ENCODE peak calls at places on chromosomes 1 and 21, in nine cellular contexts. G is Calu3, T is dorsolateral prefrontal cortex, F is A549, M is choroid plexus epithelial cell, V is WERI-Rb-1, A is stomach, D is HFFc6, L is prostate gland. S is an unnamed sample.

GRCh38 chr1:228837817-228838716 is 102.8 kb downstream of the RHOU start:
- DNase-seq in G (peak), T (no peak), F (peak), M (peak), V (no peak), A (peak), D (peak), L (no peak), S (peak)

GRCh38 chr1:29697391-29697780 is 461.1 kb downstream of the PTPRU start:
- DNase-seq in G (no peak), T (no peak), F (no peak), M (no peak), V (no peak), A (no peak), D (no peak), L (no peak), S (no peak)

GRCh38 chr21:14923468-14923867 is 141.3 kb downstream of the NRIP1 start:
- DNase-seq in G (no peak), T (no peak), F (no peak), M (peak), V (no peak), A (no peak), D (peak), L (no peak), S (no peak)

GRCh38 chr1:27416387-27417111 is 24.1 kb downstream of the GPR3 start:
- DNase-seq in G (peak), T (no peak), F (peak), M (peak), V (peak), A (no peak), D (peak), L (no peak), S (no peak)

GRCh38 chr1:111992396-111992985 is 3.0 kb upstream of the KCND3 start:
- DNase-seq in G (no peak), T (peak), F (no peak), M (no peak), V (no peak), A (no peak), D (peak), L (no peak), S (no peak)

GRCh38 chr1:225318706-225319575 is 108.9 kb downstream of the LBR start:
- DNase-seq in G (peak), T (no peak), F (peak), M (peak), V (peak), A (peak), D (peak), L (peak), S (peak)

GRCh38 chr1:232426801-232427200 is 203.1 kb downstream of the SIPA1L2 start:
- DNase-seq in G (no peak), T (no peak), F (no peak), M (no peak), V (no peak), A (no peak), D (no peak), L (no peak), S (no peak)

GRCh38 chr21:33069994-33070811 is at the start of gene OLIG1:
- DNase-seq in G (peak), T (peak), F (peak), M (peak), V (peak), A (peak), D (no peak), L (peak), S (no peak)

GRCh38 chr1:244254467-244254866 is 197.2 kb downstream of the ADSS2 start:
- DNase-seq in G (no peak), T (no peak), F (no peak), M (no peak), V (no peak), A (no peak), D (no peak), L (no peak), S (no peak)

GRCh38 chr21:35428489-35428888 is 379.4 kb upstream of the RUNX1 start:
- DNase-seq in G (no peak), T (no peak), F (no peak), M (peak), V (no peak), A (no peak), D (no peak), L (no peak), S (no peak)

GRCh38 chr1:160091666-160092223 is 6.7 kb downstream of the IGSF8 start:
- DNase-seq in G (no peak), T (no peak), F (no peak), M (no peak), V (no peak), A (no peak), D (no peak), L (no peak), S (no peak)

GRCh38 chr1:221675880-221676800 is 65.7 kb downstream of the DUSP10 start:
- DNase-seq in G (no peak), T (no peak), F (no peak), M (no peak), V (no peak), A (no peak), D (no peak), L (no peak), S (no peak)

GRCh38 chr1:183443025-183443424 is 24.8 kb upstream of the NMNAT2 start:
- DNase-seq in G (no peak), T (no peak), F (no peak), M (no peak), V (no peak), A (no peak), D (no peak), L (no peak), S (no peak)

GRCh38 chr1:229107972-229108371 is 162.9 kb upstream of the RAB4A start:
- DNase-seq in G (no peak), T (no peak), F (no peak), M (no peak), V (no peak), A (no peak), D (no peak), L (no peak), S (no peak)

GRCh38 chr1:33121728-33122127 is 40.8 kb downstream of the AZIN2 start:
- DNase-seq in G (no peak), T (no peak), F (no peak), M (no peak), V (no peak), A (no peak), D (no peak), L (no peak), S (no peak)

GRCh38 chr1:224447251-224447650 is 12.7 kb upstream of the WDR26 start:
- DNase-seq in G (no peak), T (no peak), F (no peak), M (peak), V (no peak), A (no peak), D (peak), L (no peak), S (peak)

GRCh38 chr1:45884700-45885099 is 81.3 kb downstream of the MAST2 start:
- DNase-seq in G (no peak), T (no peak), F (peak), M (peak), V (no peak), A (no peak), D (no peak), L (peak), S (no peak)

GRCh38 chr1:76764638-76765572 is 102.4 kb upstream of the ST6GALNAC5 start:
- DNase-seq in G (no peak), T (no peak), F (no peak), M (no peak), V (peak), A (no peak), D (no peak), L (no peak), S (no peak)

GRCh38 chr1:116476321-116476720 is 94.5 kb downstream of the CD58 start:
- DNase-seq in G (no peak), T (no peak), F (no peak), M (no peak), V (no peak), A (no peak), D (no peak), L (peak), S (no peak)

GRCh38 chr1:26626994-26627393 is 68.8 kb upstream of the ARID1A start:
- DNase-seq in G (no peak), T (no peak), F (no peak), M (peak), V (no peak), A (no peak), D (peak), L (no peak), S (no peak)

GRCh38 chr1:173205146-173206051 is 1.7 kb downstream of the TNFSF4 start:
- DNase-seq in G (no peak), T (no peak), F (no peak), M (peak), V (no peak), A (no peak), D (no peak), L (no peak), S (no peak)

GRCh38 chr1:76330993-76331603 is 256.6 kb downstream of the ST6GALNAC3 start:
- DNase-seq in G (peak), T (no peak), F (peak), M (peak), V (peak), A (no peak), D (peak), L (peak), S (peak)

GRCh38 chr1:109792056-109792831 is 28.5 kb upstream of the EPS8L3 start:
- DNase-seq in G (peak), T (peak), F (peak), M (peak), V (no peak), A (peak), D (peak), L (no peak), S (peak)

GRCh38 chr1:9807541-9807940 is 16.2 kb downstream of the CLSTN1 start:
- DNase-seq in G (no peak), T (no peak), F (no peak), M (no peak), V (no peak), A (no peak), D (no peak), L (no peak), S (no peak)

GRCh38 chr1:171817511-171818265 is 23.6 kb upstream of the DNM3 start:
- DNase-seq in G (peak), T (no peak), F (peak), M (peak), V (no peak), A (no peak), D (peak), L (no peak), S (no peak)

GRCh38 chr21:44647222-44647552 is 973 bp downstream of the KRTAP10-11 start:
- DNase-seq in G (no peak), T (no peak), F (no peak), M (no peak), V (no peak), A (peak), D (no peak), L (no peak), S (no peak)

GRCh38 chr1:43979528-43980254 is 681 bp downstream of the B4GALT2 start:
- DNase-seq in G (peak), T (peak), F (peak), M (peak), V (peak), A (peak), D (peak), L (no peak), S (no peak)

GRCh38 chr1:245412301-245412700 is 257.5 kb downstream of the KIF26B start:
- DNase-seq in G (no peak), T (no peak), F (no peak), M (peak), V (no peak), A (no peak), D (no peak), L (no peak), S (no peak)

GRCh38 chr1:82788038-82788437 is 987.3 kb downstream of the ADGRL2 start:
- DNase-seq in G (no peak), T (no peak), F (no peak), M (no peak), V (no peak), A (no peak), D (no peak), L (no peak), S (no peak)

GRCh38 chr1:172826096-172826741 is 167.3 kb downstream of the FASLG start:
- DNase-seq in G (peak), T (no peak), F (peak), M (peak), V (no peak), A (no peak), D (peak), L (no peak), S (peak)

GRCh38 chr1:92299477-92300125 is 742 bp downstream of the RPAP2 start:
- DNase-seq in G (no peak), T (no peak), F (no peak), M (peak), V (no peak), A (no peak), D (no peak), L (no peak), S (no peak)

GRCh38 chr21:18164933-18165332 is 79.7 kb upstream of the CHODL start:
- DNase-seq in G (no peak), T (no peak), F (no peak), M (no peak), V (peak), A (no peak), D (no peak), L (no peak), S (no peak)
- TF ChIP-seq CTCF in G (no peak), T (no peak), F (no peak), M (no peak), V (no peak), A (no peak), D (no peak), L (no peak), S (no peak)

DNA sequence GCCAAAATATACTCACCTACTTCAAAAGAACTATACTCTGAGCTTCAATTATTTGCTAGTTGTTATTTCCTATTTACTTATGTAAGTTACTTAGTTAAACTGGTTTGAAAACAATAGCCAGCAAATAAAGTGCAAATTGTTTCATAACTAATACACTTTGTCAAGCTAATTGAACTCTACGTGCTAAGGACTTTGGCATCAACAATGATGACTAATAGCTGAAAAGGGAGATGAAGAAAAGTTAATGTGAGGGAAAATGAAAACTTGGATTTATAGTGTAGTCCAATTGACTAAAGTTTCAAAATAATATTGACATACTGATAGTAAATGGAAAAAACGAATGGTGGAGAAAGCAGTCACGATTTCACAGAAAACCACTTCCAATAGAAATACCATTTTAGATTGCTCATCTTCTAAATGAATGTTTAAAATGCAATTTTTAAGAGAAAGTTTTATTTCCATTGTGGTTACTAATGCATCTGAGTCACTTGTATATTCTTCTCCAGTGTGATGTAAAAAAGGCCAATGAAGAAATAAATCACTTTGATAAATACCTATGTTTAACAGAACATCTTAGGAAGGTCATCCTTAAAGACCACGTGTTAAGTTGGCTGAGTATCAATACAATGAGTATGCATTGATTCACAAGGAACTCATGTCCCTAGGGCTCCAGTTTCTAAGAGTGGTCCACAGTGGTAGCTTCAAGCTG is 455.2 kb downstream of the LTN1 start:
- DNase-seq in G (no peak), T (no peak), F (no peak), M (peak), V (no peak), A (no peak), D (peak), L (no peak), S (peak)
- TF ChIP-seq CTCF in G (no peak), T (no peak), F (no peak), M (no peak), V (no peak), A (no peak), D (no peak), L (no peak), S (no peak)

GRCh38 chr1:89298461-89298860 is 25.8 kb upstream of the GBP5 start:
- DNase-seq in G (no peak), T (no peak), F (no peak), M (no peak), V (no peak), A (no peak), D (no peak), L (no peak), S (no peak)
- TF ChIP-seq CTCF in G (no peak), T (no peak), F (no peak), M (no peak), V (no peak), A (no peak), D (no peak), L (no peak), S (no peak)

DNA sequence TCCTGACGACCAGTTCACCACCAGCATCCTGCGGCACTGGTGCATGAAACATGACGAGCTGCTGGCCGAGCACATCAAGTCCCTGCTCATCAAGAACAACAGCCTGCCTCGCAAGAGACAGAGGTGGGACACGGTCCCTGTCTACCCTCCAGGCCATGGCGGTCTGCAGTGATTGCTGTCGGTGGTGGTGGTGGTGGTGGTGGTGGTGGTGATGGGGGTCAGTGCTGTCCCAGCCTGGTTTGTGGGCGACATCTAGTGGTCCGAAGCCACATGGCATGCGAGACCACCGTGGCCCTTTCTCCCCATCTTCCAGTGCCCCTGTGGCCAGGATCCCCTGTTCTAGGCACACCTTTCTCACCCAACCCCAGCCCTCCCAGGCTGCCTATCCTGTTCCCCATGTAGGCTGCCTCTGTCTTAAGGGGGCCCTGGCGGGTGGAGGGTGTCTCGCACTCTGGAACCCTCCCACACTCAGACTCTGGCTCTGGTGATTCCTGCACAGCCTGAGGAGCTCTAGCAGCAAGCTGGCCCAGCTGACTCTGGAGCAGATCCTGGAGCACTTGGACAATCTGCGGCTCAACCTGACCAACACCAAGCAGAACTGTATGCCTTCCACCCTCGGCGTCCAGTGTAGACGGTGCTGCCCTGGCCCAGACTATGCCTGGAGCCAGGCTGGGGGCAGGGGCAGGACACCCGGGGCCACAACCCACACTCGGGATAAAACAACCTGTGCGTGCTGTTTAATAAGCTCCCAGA is 3.2 kb upstream of the SLC27A3 start:
- DNase-seq in G (no peak), T (no peak), F (peak), M (no peak), V (peak), A (no peak), D (no peak), L (no peak), S (no peak)
- TF ChIP-seq CTCF in G (peak), T (peak), F (peak), M (peak), V (peak), A (no peak), D (peak), L (peak), S (peak)

GRCh38 chr1:216193839-216194443 is 229.3 kb downstream of the USH2A start:
- DNase-seq in G (peak), T (no peak), F (no peak), M (no peak), V (peak), A (no peak), D (no peak), L (no peak), S (no peak)
- TF ChIP-seq CTCF in G (peak), T (no peak), F (no peak), M (no peak), V (peak), A (no peak), D (peak), L (no peak), S (no peak)

GRCh38 chr1:94678187-94678863 is 136.8 kb upstream of the F3 start:
- DNase-seq in G (no peak), T (no peak), F (no peak), M (no peak), V (no peak), A (no peak), D (no peak), L (no peak), S (no peak)
- TF ChIP-seq CTCF in G (no peak), T (no peak), F (no peak), M (no peak), V (no peak), A (no peak), D (no peak), L (no peak), S (no peak)

GRCh38 chr1:54668567-54668966 is 27.0 kb downstream of the MROH7 start:
- DNase-seq in G (no peak), T (no peak), F (no peak), M (no peak), V (no peak), A (no peak), D (no peak), L (no peak), S (no peak)
- TF ChIP-seq CTCF in G (no peak), T (no peak), F (no peak), M (no peak), V (peak), A (no peak), D (no peak), L (no peak), S (no peak)